ENCODE peak calls at places on chromosomes 2 and 18, in six cellular contexts. P, X, T, O, K and Z are unnamed samples.

GRCh38 chr2:64534363-64534762 is 10.2 kb downstream of the AFTPH start:
- DNase-seq in K (no peak), P (no peak), T (no peak), X (no peak), O (no peak), Z (peak; percentile 24)

GRCh38 chr2:240472078-240472790 is 36.8 kb downstream of the GPC1 start:
- DNase-seq in K (no peak), P (peak; percentile 12), T (no peak), X (no peak), O (no peak), Z (no peak)

GRCh38 chr2:64250751-64251405 is 106.7 kb upstream of the PELI1 start:
- DNase-seq in T (no peak), X (no peak), O (no peak), P (no peak), K (no peak), Z (no peak)

GRCh38 chr18:37533647-37534565 is 31.7 kb downstream of the CELF4 start:
- DNase-seq in P (no peak), X (no peak), K (peak; percentile 3), O (no peak), T (no peak), Z (no peak)

GRCh38 chr2:200471324-200471848 is 38.5 kb downstream of the KCTD18 start:
- DNase-seq in P (peak; percentile 76), T (peak; percentile 51), X (peak; percentile 28), O (no peak), K (no peak), Z (peak; percentile 45)

GRCh38 chr18:8938817-8939216 is 163.7 kb upstream of the NDUFV2 start:
- DNase-seq in O (no peak), T (no peak), P (no peak), X (no peak), K (no peak), Z (no peak)

GRCh38 chr2:44352510-44352909 is 8.8 kb downstream of the PREPL start:
- DNase-seq in P (no peak), T (no peak), X (no peak), O (no peak), K (no peak), Z (no peak)

GRCh38 chr2:196256585-196256984 is 85.2 kb upstream of the STK17B start:
- DNase-seq in X (no peak), T (no peak), O (no peak), P (no peak), K (no peak), Z (no peak)

GRCh38 chr2:128037624-128038023 is 9.8 kb upstream of the SAP130 start:
- DNase-seq in O (no peak), P (no peak), X (no peak), K (no peak), T (no peak), Z (no peak)

GRCh38 chr2:96899084-96899735 is 29.3 kb upstream of the SEMA4C start:
- DNase-seq in X (no peak), K (no peak), O (no peak), T (no peak), P (no peak), Z (no peak)

GRCh38 chr2:161122772-161123530 is 37.3 kb upstream of the TANK start:
- DNase-seq in X (no peak), T (peak; percentile 77), O (peak; percentile 37), P (no peak), K (no peak), Z (no peak)

GRCh38 chr2:223625652-223626051 is 23.5 kb upstream of the SCG2 start:
- DNase-seq in T (no peak), O (no peak), P (no peak), X (no peak), K (no peak), Z (no peak)

GRCh38 chr2:222854773-222855700 is 5.8 kb upstream of the ACSL3 start:
- DNase-seq in O (no peak), P (no peak), T (no peak), K (no peak), X (no peak), Z (no peak)

GRCh38 chr2:70450641-70451250 is 102.9 kb downstream of the TGFA start:
- DNase-seq in P (no peak), K (no peak), O (no peak), T (no peak), X (no peak), Z (no peak)

GRCh38 chr2:237718277-237718634 is 80.3 kb upstream of the RBM44 start:
- DNase-seq in K (no peak), P (no peak), O (no peak), T (no peak), X (no peak), Z (no peak)

GRCh38 chr18:35345460-35345921 is 1.3 kb upstream of the ZNF24 start:
- DNase-seq in T (no peak), K (no peak), X (no peak), P (peak; percentile 32), O (no peak), Z (peak; percentile 23)

GRCh38 chr2:165008916-165009315 is 53.6 kb upstream of the SLC38A11 start:
- DNase-seq in P (no peak), K (no peak), X (no peak), T (no peak), O (no peak), Z (no peak)